ENCODE peak calls at places on chromosomes 13 and 19, in four cellular contexts. O, G, J and H are unnamed samples.

GRCh38 chr19:13839193-13839937 is 37.6 kb upstream of the NANOS3 start:
- DNase-seq in O (peak; percentile 78), G (no peak), J (peak; percentile 82), H (peak; percentile 34)

GRCh38 chr19:30606114-30607050 is 234.2 kb downstream of the ZNF536 start:
- DNase-seq in O (no peak), G (no peak), J (no peak), H (no peak)

GRCh38 chr19:8209111-8209964 is at the start of gene CERS4:
- DNase-seq in O (peak; percentile 95), G (peak; percentile 24), J (peak; percentile 93), H (peak; percentile 69)

GRCh38 chr13:72530471-72530870 is 197.0 kb downstream of the MZT1 start:
- DNase-seq in O (no peak), G (no peak), J (no peak), H (no peak)

GRCh38 chr13:66886248-66886647 is 343.9 kb downstream of the PCDH9 start:
- DNase-seq in O (peak; percentile 3), G (no peak), J (no peak), H (no peak)

GRCh38 chr13:86601351-86601750 is 802.1 kb upstream of the SLITRK6 start:
- DNase-seq in O (no peak), G (no peak), J (no peak), H (no peak)

GRCh38 chr13:105336706-105337582 is 1198.5 kb downstream of the EFNB2 start:
- DNase-seq in O (no peak), G (no peak), J (peak; percentile 45), H (no peak)

GRCh38 chr13:37460211-37460610 is 138.4 kb downstream of the POSTN start:
- DNase-seq in O (no peak), G (no peak), J (no peak), H (no peak)

GRCh38 chr19:7500811-7501450 is 12.1 kb upstream of the PEX11G start:
- DNase-seq in O (peak; percentile 96), G (peak; percentile 15), J (peak; percentile 66), H (peak; percentile 47)

GRCh38 chr19:38319421-38320258 is at the start of gene KCNK6:
- DNase-seq in O (peak; percentile 77), G (no peak), J (peak; percentile 56), H (no peak)

GRCh38 chr19:45827459-45828093 is 12.5 kb upstream of the RSPH6A start:
- DNase-seq in O (peak; percentile 36), G (no peak), J (no peak), H (no peak)

GRCh38 chr13:113656015-113656588 is 1.9 kb downstream of the ATP4B start:
- DNase-seq in O (no peak), G (no peak), J (no peak), H (no peak)

GRCh38 chr19:46481187-46481586 is 9.8 kb upstream of the PNMA8A start:
- DNase-seq in O (no peak), G (no peak), J (no peak), H (no peak)